ENCODE peak calls at places on chromosomes 3 and 15, in nine cellular contexts. X is ovary; R is neuronal stem cell; B is CD4-positive, CD25-positive, alpha-beta regulatory T cell; S is heart right ventricle; Z is adrenal gland; V is CD4-positive, alpha-beta memory T cell; N is CD8-positive, alpha-beta memory T cell; H is uterus. W is an unnamed sample.

GRCh38 chr3:69770976-69771634 is 31.8 kb downstream of the MITF start:
- DNase-seq in X (no peak), R (no peak), B (no peak), S (no peak), Z (no peak), V (no peak), N (no peak), H (no peak), W (no peak)

GRCh38 chr3:121627622-121628021 is 33.1 kb downstream of the HCLS1 start:
- DNase-seq in X (no peak), R (no peak), B (no peak), S (no peak), Z (no peak), V (no peak), N (no peak), H (no peak), W (peak; percentile 24)

GRCh38 chr15:40695469-40695910 is 516 bp downstream of the RAD51 start:
- DNase-seq in X (no peak), R (no peak), B (peak; percentile 3), S (no peak), Z (no peak), V (no peak), N (no peak), H (no peak), W (no peak)

GRCh38 chr3:155070932-155071387 is 9.2 kb upstream of the MME start:
- DNase-seq in X (no peak), R (no peak), B (no peak), S (no peak), Z (no peak), V (no peak), N (no peak), H (no peak), W (no peak)

GRCh38 chr3:172103724-172104123 is 64.3 kb downstream of the FNDC3B start:
- DNase-seq in X (no peak), R (no peak), B (no peak), S (no peak), Z (no peak), V (no peak), N (no peak), H (no peak), W (no peak)

GRCh38 chr3:142263126-142263525 is 37.7 kb upstream of the GK5 start:
- DNase-seq in X (no peak), R (no peak), B (no peak), S (no peak), Z (no peak), V (no peak), N (no peak), H (no peak), W (no peak)

GRCh38 chr15:85690546-85691226 is 104.0 kb downstream of the KLHL25 start:
- DNase-seq in X (no peak), R (no peak), B (no peak), S (no peak), Z (no peak), V (no peak), N (no peak), H (no peak), W (no peak)

GRCh38 chr3:145739926-145740325 is 421.1 kb downstream of the PLOD2 start:
- DNase-seq in X (no peak), R (no peak), B (no peak), S (no peak), Z (no peak), V (no peak), N (no peak), H (no peak), W (no peak)

GRCh38 chr3:139473155-139473771 is 3.1 kb downstream of the RBP2 start:
- DNase-seq in X (no peak), R (no peak), B (no peak), S (no peak), Z (no peak), V (no peak), N (no peak), H (no peak), W (no peak)

GRCh38 chr15:60720084-60720483 is 241.1 kb upstream of the ICE2 start:
- DNase-seq in X (no peak), R (no peak), B (no peak), S (no peak), Z (no peak), V (peak; percentile 48), N (no peak), H (no peak), W (no peak)

GRCh38 chr3:196186661-196187573 is 24.3 kb downstream of the ZDHHC19 start:
- DNase-seq in X (peak; percentile 33), R (peak; percentile 61), B (peak; percentile 35), S (no peak), Z (no peak), V (no peak), N (no peak), H (no peak), W (no peak)

GRCh38 chr3:138688871-138689299 is 80.3 kb downstream of the FAIM start:
- DNase-seq in X (no peak), R (no peak), B (no peak), S (no peak), Z (no peak), V (no peak), N (no peak), H (no peak), W (no peak)

GRCh38 chr3:55165278-55165677 is 237.4 kb upstream of the LRTM1 start:
- DNase-seq in X (no peak), R (no peak), B (no peak), S (no peak), Z (no peak), V (no peak), N (no peak), H (no peak), W (no peak)

GRCh38 chr3:55164876-55165275 is 237.0 kb upstream of the LRTM1 start:
- DNase-seq in X (no peak), R (no peak), B (no peak), S (no peak), Z (no peak), V (no peak), N (no peak), H (no peak), W (no peak)

GRCh38 chr3:55164191-55164590 is 236.3 kb upstream of the LRTM1 start:
- DNase-seq in X (no peak), R (no peak), B (no peak), S (no peak), Z (no peak), V (no peak), N (no peak), H (no peak), W (no peak)

GRCh38 chr3:55162031-55162784 is 234.3 kb upstream of the LRTM1 start:
- DNase-seq in X (no peak), R (no peak), B (no peak), S (no peak), Z (no peak), V (no peak), N (no peak), H (no peak), W (no peak)

GRCh38 chr3:55163421-55163820 is 235.6 kb upstream of the LRTM1 start:
- DNase-seq in X (no peak), R (no peak), B (no peak), S (no peak), Z (no peak), V (no peak), N (no peak), H (no peak), W (no peak)
- H3K27me3 ChIP-seq in X (no peaks in the 10 kb centered on the region), R (no peaks in the 10 kb centered on the region), B (no peaks in the 10 kb centered on the region), S (no peaks in the 10 kb centered on the region), Z (no peaks in the 10 kb centered on the region), V (no peaks in the 10 kb centered on the region), N (no peaks in the 10 kb centered on the region), H (no peaks in the 10 kb centered on the region), W (peaks cover 2% of the 10 kb centered on the region)

DNA sequence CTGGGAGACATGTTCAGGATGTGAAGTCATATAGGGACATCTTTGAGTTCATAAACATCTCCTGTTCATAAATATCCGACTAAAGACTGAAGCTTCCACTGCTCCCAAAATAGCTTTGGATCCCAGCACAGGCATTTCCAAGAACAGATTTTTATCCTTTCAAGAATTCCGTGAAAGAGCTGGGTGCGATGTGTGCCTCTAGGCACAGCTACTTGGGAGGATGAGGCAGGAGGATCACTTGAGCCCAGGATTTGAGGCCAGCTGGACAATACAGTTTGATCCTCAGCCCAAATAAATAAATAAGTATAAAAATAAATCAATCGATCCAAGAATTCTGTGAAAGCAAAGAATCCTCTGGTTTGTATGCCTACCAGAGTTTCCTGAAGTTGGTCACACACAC is 6.7 kb upstream of the ISLR2 start:
- DNase-seq in X (no peak), R (no peak), B (no peak), S (no peak), Z (no peak), V (no peak), N (no peak), H (no peak), W (no peak)
- H3K27me3 ChIP-seq in X (no peaks in the 10 kb centered on the region), R (peaks cover 12% of the 10 kb centered on the region), B (peaks cover 9% of the 10 kb centered on the region), S (peaks cover 37% of the 10 kb centered on the region), Z (peaks cover 23% of the 10 kb centered on the region), V (peaks cover 5% of the 10 kb centered on the region), N (peaks cover 15% of the 10 kb centered on the region), H (peaks cover 1% of the 10 kb centered on the region), W (peaks cover 85% of the 10 kb centered on the region)

GRCh38 chr15:72599855-72600464 is 54.5 kb upstream of the GOLGA6B start:
- DNase-seq in X (no peak), R (no peak), B (no peak), S (no peak), Z (peak; percentile 33), V (peak; percentile 17), N (peak; percentile 14), H (no peak), W (no peak)
- H3K27me3 ChIP-seq in X (no peaks in the 10 kb centered on the region), R (no peaks in the 10 kb centered on the region), B (no peaks in the 10 kb centered on the region), S (no peaks in the 10 kb centered on the region), Z (no peaks in the 10 kb centered on the region), V (no peaks in the 10 kb centered on the region), N (no peaks in the 10 kb centered on the region), H (no peaks in the 10 kb centered on the region), W (no peaks in the 10 kb centered on the region)

GRCh38 chr15:77482570-77482969 is 61.9 kb downstream of the HMG20A start:
- DNase-seq in X (no peak), R (no peak), B (no peak), S (no peak), Z (no peak), V (no peak), N (no peak), H (no peak), W (no peak)

GRCh38 chr15:77481670-77482069 is 61.0 kb downstream of the HMG20A start:
- DNase-seq in X (no peak), R (no peak), B (no peak), S (no peak), Z (no peak), V (no peak), N (no peak), H (no peak), W (no peak)

GRCh38 chr15:77480859-77481258 is 60.2 kb downstream of the HMG20A start:
- DNase-seq in X (no peak), R (no peak), B (no peak), S (no peak), Z (no peak), V (no peak), N (no peak), H (no peak), W (no peak)

GRCh38 chr15:77484994-77485393 is 64.3 kb downstream of the HMG20A start:
- DNase-seq in X (no peak), R (no peak), B (no peak), S (no peak), Z (no peak), V (no peak), N (no peak), H (no peak), W (no peak)

DNA sequence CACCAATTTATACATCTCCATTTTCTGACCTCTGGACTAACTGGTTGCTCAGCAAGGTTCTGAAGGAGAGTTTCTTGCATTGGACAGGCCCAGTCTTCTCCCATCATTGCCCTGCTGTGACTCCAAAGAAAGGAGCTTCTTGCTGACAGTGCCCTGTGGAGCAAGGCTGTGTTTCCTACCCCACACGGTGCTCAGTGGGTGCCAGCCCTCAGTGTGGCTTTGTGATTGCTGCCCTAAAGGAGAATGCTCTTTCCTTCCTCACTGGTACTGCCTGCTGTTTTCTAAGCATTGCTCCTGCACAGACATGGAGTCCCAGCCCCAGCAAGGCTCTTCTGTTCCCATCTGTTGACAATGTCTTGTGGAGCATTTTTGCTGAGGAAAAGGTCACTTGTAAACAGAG is 62.7 kb downstream of the HMG20A start:
- DNase-seq in X (no peak), R (no peak), B (no peak), S (no peak), Z (no peak), V (no peak), N (no peak), H (no peak), W (no peak)
- H3K27me3 ChIP-seq in X (no peaks in the 10 kb centered on the region), R (no peaks in the 10 kb centered on the region), B (no peaks in the 10 kb centered on the region), S (no peaks in the 10 kb centered on the region), Z (no peaks in the 10 kb centered on the region), V (no peaks in the 10 kb centered on the region), N (no peaks in the 10 kb centered on the region), H (no peaks in the 10 kb centered on the region), W (no peaks in the 10 kb centered on the region)